ENCODE peak calls at places on chromosomes 13 and 19, in ten cellular contexts. One of them, this sample, is unnamed.

GRCh38 chr19:15210323-15210774 is 9.6 kb upstream of the NOTCH3 start:
- DNase-seq in B cell: no peak
- DNase-seq in CD4-positive, alpha-beta T cell: no peak
- DNase-seq in neural progenitor cell: no peak
- DNase-seq in RWPE2: no peak
- DNase-seq in activated CD8-positive, alpha-beta T cell treated with anti-CD3 and anti-CD28 coated beads, Interleukin-2, amount 10 ng/mL, durations not matched to agents 7 days and 5 days: no peak
- DNase-seq in GM06990: no peak
- DNase-seq in WTC11: no peak
- DNase-seq in stomach: no peak
- DNase-seq in NCI-H774: no peak
- DNase-seq in this sample: no peak

GRCh38 chr13:98007001-98007400 is 53.5 kb downstream of the IPO5 start:
- DNase-seq in B cell: no peak
- DNase-seq in CD4-positive, alpha-beta T cell: no peak
- DNase-seq in neural progenitor cell: no peak
- DNase-seq in RWPE2: no peak
- DNase-seq in activated CD8-positive, alpha-beta T cell treated with anti-CD3 and anti-CD28 coated beads, Interleukin-2, amount 10 ng/mL, durations not matched to agents 7 days and 5 days: no peak
- DNase-seq in GM06990: no peak
- DNase-seq in WTC11: no peak
- DNase-seq in stomach: no peak
- DNase-seq in NCI-H774: no peak
- DNase-seq in this sample: no peak

GRCh38 chr13:85586422-85586831 is 212.8 kb downstream of the SLITRK6 start:
- DNase-seq in B cell: no peak
- DNase-seq in CD4-positive, alpha-beta T cell: no peak
- DNase-seq in neural progenitor cell: no peak
- DNase-seq in RWPE2: peak
- DNase-seq in activated CD8-positive, alpha-beta T cell treated with anti-CD3 and anti-CD28 coated beads, Interleukin-2, amount 10 ng/mL, durations not matched to agents 7 days and 5 days: no peak
- DNase-seq in GM06990: no peak
- DNase-seq in WTC11: no peak
- DNase-seq in stomach: no peak
- DNase-seq in NCI-H774: no peak
- DNase-seq in this sample: no peak

GRCh38 chr19:5718032-5718578 is 1.8 kb downstream of the LONP1 start:
- DNase-seq in B cell: no peak
- DNase-seq in CD4-positive, alpha-beta T cell: no peak
- DNase-seq in neural progenitor cell: no peak
- DNase-seq in RWPE2: no peak
- DNase-seq in activated CD8-positive, alpha-beta T cell treated with anti-CD3 and anti-CD28 coated beads, Interleukin-2, amount 10 ng/mL, durations not matched to agents 7 days and 5 days: no peak
- DNase-seq in GM06990: no peak
- DNase-seq in WTC11: no peak
- DNase-seq in stomach: no peak
- DNase-seq in NCI-H774: no peak
- DNase-seq in this sample: no peak

GRCh38 chr13:76329004-76329403 is 557.2 kb downstream of the KCTD12 start:
- DNase-seq in B cell: no peak
- DNase-seq in CD4-positive, alpha-beta T cell: no peak
- DNase-seq in neural progenitor cell: no peak
- DNase-seq in RWPE2: no peak
- DNase-seq in activated CD8-positive, alpha-beta T cell treated with anti-CD3 and anti-CD28 coated beads, Interleukin-2, amount 10 ng/mL, durations not matched to agents 7 days and 5 days: no peak
- DNase-seq in GM06990: no peak
- DNase-seq in WTC11: no peak
- DNase-seq in stomach: no peak
- DNase-seq in NCI-H774: no peak
- DNase-seq in this sample: no peak

GRCh38 chr13:65613004-65613403 is 1617.1 kb downstream of the PCDH9 start:
- DNase-seq in B cell: no peak
- DNase-seq in CD4-positive, alpha-beta T cell: no peak
- DNase-seq in neural progenitor cell: peak
- DNase-seq in RWPE2: no peak
- DNase-seq in activated CD8-positive, alpha-beta T cell treated with anti-CD3 and anti-CD28 coated beads, Interleukin-2, amount 10 ng/mL, durations not matched to agents 7 days and 5 days: no peak
- DNase-seq in GM06990: no peak
- DNase-seq in WTC11: peak
- DNase-seq in stomach: no peak
- DNase-seq in NCI-H774: no peak
- DNase-seq in this sample: no peak

GRCh38 chr13:33125821-33126570 is 109.8 kb downstream of the KL start:
- DNase-seq in B cell: no peak
- DNase-seq in CD4-positive, alpha-beta T cell: no peak
- DNase-seq in neural progenitor cell: peak
- DNase-seq in RWPE2: peak
- DNase-seq in activated CD8-positive, alpha-beta T cell treated with anti-CD3 and anti-CD28 coated beads, Interleukin-2, amount 10 ng/mL, durations not matched to agents 7 days and 5 days: no peak
- DNase-seq in GM06990: no peak
- DNase-seq in WTC11: no peak
- DNase-seq in stomach: no peak
- DNase-seq in NCI-H774: no peak
- DNase-seq in this sample: no peak

GRCh38 chr19:51676566-51677083 is 16.5 kb upstream of the SPACA6 start:
- DNase-seq in B cell: no peak
- DNase-seq in CD4-positive, alpha-beta T cell: no peak
- DNase-seq in neural progenitor cell: no peak
- DNase-seq in RWPE2: no peak
- DNase-seq in activated CD8-positive, alpha-beta T cell treated with anti-CD3 and anti-CD28 coated beads, Interleukin-2, amount 10 ng/mL, durations not matched to agents 7 days and 5 days: peak
- DNase-seq in GM06990: no peak
- DNase-seq in WTC11: no peak
- DNase-seq in stomach: no peak
- DNase-seq in NCI-H774: no peak
- DNase-seq in this sample: no peak

This sample was measured in transverse colon.